ENCODE peak calls at places on chromosomes 13 and 19, in four cellular contexts. M, B, Z and C are unnamed samples.

GRCh38 chr19:38070573-38070972 is 153.4 kb downstream of the DPF1 start:
- DNase-seq in Z (no peak), M (no peak), B (peak), C (no peak)

GRCh38 chr19:947707-948533 is 22.1 kb downstream of the ARID3A start:
- DNase-seq in B (no peak), Z (peak), M (peak), C (no peak)

GRCh38 chr19:36972594-36972993 is 56.5 kb downstream of the ZNF568 start:
- DNase-seq in M (no peak), Z (no peak), B (no peak), C (peak)

GRCh38 chr13:75178436-75178835 is 303.5 kb downstream of the TBC1D4 start:
- DNase-seq in Z (no peak), M (no peak), B (no peak), C (no peak)

GRCh38 chr19:40607311-40607871 is 6.2 kb downstream of the LTBP4 start:
- DNase-seq in B (no peak), M (no peak), Z (peak), C (no peak)

GRCh38 chr13:112696001-112696868 is 6.4 kb downstream of the ATP11A start:
- DNase-seq in M (no peak), B (no peak), Z (peak), C (no peak)

GRCh38 chr13:26951581-26952177 is 191.1 kb upstream of the GPR12 start:
- DNase-seq in B (no peak), M (no peak), Z (no peak), C (no peak)

GRCh38 chr19:55383279-55383788 is 758 bp downstream of the TMEM238 start:
- DNase-seq in B (no peak), M (no peak), Z (no peak), C (peak)

GRCh38 chr13:20699715-20700114 is 3.8 kb upstream of the IL17D start:
- DNase-seq in B (no peak), M (no peak), Z (no peak), C (no peak)

GRCh38 chr19:8149261-8150094 is at the start of gene FBN3:
- DNase-seq in M (peak), Z (no peak), B (no peak), C (peak)

DNA sequence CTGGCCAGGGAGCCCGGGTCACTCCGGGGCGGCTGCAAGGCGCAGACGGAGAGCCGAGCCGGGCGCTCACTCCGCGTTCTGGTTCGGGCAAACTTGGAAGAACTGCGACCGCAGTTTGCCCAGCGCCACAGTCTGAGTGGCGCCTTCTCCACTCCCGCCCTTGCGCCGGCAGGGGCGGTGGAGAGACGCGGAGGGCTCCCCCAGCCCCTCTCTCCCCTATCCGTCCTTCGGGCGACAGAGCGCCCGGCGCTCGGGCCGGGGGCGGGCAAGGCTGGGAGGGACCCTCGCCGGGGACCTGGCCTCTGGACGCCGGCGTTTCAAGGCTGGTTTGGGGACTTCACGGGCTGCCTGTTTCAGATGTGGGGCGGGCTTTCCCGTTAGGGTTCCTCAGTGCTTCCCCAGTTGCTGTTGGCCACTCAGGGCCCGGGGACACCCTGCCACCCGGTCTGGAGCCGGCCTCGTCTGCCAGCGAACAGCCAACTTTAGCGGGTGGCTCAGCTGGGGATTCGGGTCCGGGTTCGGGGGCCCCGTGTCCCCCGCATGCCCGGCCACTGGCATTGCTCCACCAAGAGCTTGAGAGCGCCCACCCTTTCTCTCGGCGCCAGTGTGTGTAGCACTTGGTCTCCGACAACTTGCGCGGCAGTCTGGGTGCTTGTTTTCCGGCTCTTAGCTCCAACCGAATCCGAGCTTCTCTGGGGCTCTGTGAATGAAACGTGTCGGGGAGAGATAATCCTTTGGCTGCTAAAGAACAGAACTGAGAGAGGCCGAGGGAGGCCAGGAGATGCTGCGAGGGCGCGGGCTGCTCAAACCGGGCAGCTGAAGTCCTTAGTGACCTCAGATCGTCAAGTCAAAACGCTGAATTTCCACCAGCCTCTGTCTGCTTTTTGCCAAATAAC is 1.5 kb downstream of the GPC6 start:
- DNase-seq in M (no peak), Z (peak), B (peak), C (peak)
- TF ChIP-seq CTCF in M (no peak), Z (no peak), B (peak), C (peak)

GRCh38 chr19:13804830-13805683 is 9.8 kb downstream of the ZSWIM4 start:
- DNase-seq in Z (no peak), B (no peak), M (no peak), C (peak)
- TF ChIP-seq CTCF in Z (no peak), B (peak), M (no peak), C (peak)

DNA sequence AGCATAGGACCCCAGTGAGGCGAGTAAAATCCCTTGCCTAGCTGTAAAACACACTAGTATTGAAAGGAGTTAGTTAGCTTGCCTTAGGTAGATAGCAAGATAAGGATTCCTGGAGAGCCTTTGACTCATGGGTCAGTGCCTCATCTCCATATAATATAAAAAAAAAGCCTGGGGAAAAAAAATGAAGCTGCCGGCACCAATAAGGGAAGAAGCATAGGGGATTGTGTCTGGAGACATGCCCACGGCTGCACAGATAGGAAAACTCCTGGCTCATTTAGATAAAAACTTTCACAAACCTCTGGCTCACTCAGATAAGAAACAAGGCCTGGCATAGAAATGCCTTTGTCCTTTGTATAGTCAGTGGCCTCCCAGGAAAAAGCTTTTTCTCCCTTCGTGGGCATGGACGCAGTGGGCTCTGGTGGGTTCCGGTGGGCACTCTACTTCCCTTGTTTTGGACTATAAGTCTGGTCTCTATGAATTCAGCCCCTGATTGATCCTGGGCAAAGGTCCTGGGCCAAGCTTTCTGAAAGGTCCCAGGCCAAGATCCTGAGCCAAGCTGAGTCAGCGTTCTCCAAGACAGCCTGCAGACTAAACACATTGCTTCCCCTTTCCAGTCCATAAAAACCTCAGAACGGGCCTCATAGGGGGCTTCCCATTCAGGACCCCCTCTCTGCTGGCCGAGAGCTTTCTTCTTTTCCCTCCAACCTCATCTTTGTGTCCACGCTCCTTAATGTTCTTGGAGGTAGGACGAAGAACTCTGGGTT is 4.9 kb upstream of the OR7A17 start:
- DNase-seq in Z (no peak), B (no peak), M (no peak), C (no peak)
- TF ChIP-seq CTCF in Z (no peak), B (no peak), M (no peak), C (no peak)

GRCh38 chr19:28737021-28737525 is 475.9 kb downstream of the UQCRFS1 start:
- DNase-seq in B (peak), Z (no peak), M (peak), C (no peak)
- TF ChIP-seq CTCF in B (peak), Z (no peak), M (peak), C (peak)

GRCh38 chr19:34120846-34121639 is 51.3 kb upstream of the LSM14A start:
- DNase-seq in M (peak), Z (no peak), B (peak), C (peak)
- TF ChIP-seq CTCF in M (peak), Z (no peak), B (peak), C (peak)

GRCh38 chr19:35116085-35116801 is 620 bp downstream of the FXYD3 start:
- DNase-seq in M (no peak), B (no peak), Z (peak), C (no peak)

GRCh38 chr19:35112995-35113693 is 2.5 kb upstream of the FXYD3 start:
- DNase-seq in M (no peak), Z (no peak), B (no peak), C (no peak)

GRCh38 chr19:35115538-35115951 is at the start of gene FXYD3:
- DNase-seq in Z (no peak), B (no peak), M (no peak), C (no peak)

GRCh38 chr19:35117017-35117570 is 1.5 kb downstream of the FXYD3 start:
- DNase-seq in B (no peak), M (no peak), Z (no peak), C (peak)

DNA sequence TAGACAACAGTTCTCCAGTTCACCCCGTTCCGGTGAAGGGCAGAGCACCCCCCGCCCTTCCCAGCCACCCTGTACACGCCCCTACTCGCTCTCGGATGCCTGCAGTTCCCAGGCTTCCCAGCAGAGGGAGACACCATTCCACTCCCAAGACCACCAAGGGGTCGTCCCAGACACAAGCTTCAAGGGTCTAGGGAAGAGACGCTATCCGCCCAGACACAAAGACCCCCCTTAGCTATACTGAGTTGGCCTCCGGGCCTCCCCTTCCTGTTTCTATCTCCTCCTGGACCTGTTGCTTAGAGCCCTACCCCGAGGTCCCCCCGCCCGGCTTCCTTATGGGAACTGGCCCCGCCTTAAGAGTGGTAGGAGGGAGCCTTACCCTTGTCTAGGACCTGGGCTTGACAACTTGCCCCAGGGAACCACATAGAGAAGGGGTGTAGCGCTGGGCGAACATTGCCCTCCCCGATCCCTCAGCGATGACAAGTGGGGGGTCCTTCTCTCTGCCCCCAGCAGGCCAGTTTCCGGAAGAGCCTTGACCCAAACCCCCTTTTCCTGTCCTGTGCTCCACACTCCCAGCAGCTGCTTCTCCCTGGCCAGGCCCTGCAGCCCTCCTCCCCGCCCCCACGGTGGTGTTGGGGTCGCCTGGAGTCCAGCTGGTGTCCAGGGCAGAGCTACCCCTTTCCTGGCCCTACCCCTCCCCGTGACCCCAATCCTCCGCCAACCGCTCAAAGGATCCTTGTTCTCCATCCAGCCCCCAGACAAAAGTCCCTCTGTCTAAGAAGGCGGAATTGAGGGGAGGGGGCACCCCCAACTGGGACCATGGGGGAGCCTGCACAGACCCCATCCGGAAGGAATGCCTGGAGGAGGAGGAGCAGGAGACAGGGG is 726 bp upstream of the FXYD3 start:
- DNase-seq in B (peak), Z (peak), M (peak), C (peak)
- TF ChIP-seq CTCF in B (peak), Z (peak), M (peak), C (peak)

GRCh38 chr19:3547767-3548282 is 8.9 kb downstream of the TEKTIP1 start:
- DNase-seq in B (no peak), M (no peak), Z (no peak), C (no peak)
- TF ChIP-seq CTCF in B (no peak), M (no peak), Z (no peak), C (no peak)